ENCODE peak calls at places on chromosome 6, in seven cellular contexts. P is body of pancreas, M is H54, K is prostate gland, T is suprapubic skin, X is HepG2, N is IMR-90. S is an unnamed sample.
A peak's percentile ranks its signal among the peaks of the same experiment; 100 is the strongest.

GRCh38 chr6:74932214-74932923 is 273.5 kb downstream of the COL12A1 start:
- DNase-seq in T (no peak), X (no peak), P (no peak), N (peak; percentile 10), M (no peak), K (no peak), S (no peak)

GRCh38 chr6:81753709-81754678 is 1.5 kb upstream of the TENT5A start:
- DNase-seq in T (peak; percentile 94), X (peak; percentile 14), P (peak; percentile 85), K (peak; percentile 79), M (peak; percentile 11), N (peak; percentile 59), S (peak; percentile 20)

GRCh38 chr6:1849686-1850580 is 240.2 kb downstream of the FOXC1 start:
- DNase-seq in N (no peak), P (peak; percentile 32), M (no peak), X (no peak), K (no peak), T (no peak), S (no peak)

GRCh38 chr6:153852481-153852880 is 186.6 kb upstream of the OPRM1 start:
- DNase-seq in T (no peak), M (no peak), K (no peak), X (no peak), P (peak; percentile 76), N (no peak), S (no peak)

GRCh38 chr6:37673436-37673835 is 24.2 kb downstream of the MDGA1 start:
- DNase-seq in P (no peak), N (no peak), T (no peak), X (no peak), M (no peak), K (no peak), S (no peak)

GRCh38 chr6:111011360-111012142 is 29.7 kb downstream of the RPF2 start:
- DNase-seq in N (peak; percentile 55), K (no peak), T (no peak), P (peak; percentile 14), M (peak; percentile 30), X (peak; percentile 32), S (peak; percentile 12)

GRCh38 chr6:46175446-46175845 is 4.7 kb upstream of the ENPP5 start:
- DNase-seq in K (no peak), T (no peak), P (no peak), N (no peak), X (no peak), M (no peak), S (no peak)

GRCh38 chr6:47592466-47592865 is 105.9 kb upstream of the ADGRF4 start:
- DNase-seq in M (no peak), T (no peak), X (no peak), P (no peak), N (no peak), K (no peak), S (no peak)

GRCh38 chr6:47455533-47456209 is 21.9 kb upstream of the CD2AP start:
- DNase-seq in P (peak; percentile 76), K (peak; percentile 21), X (no peak), T (no peak), N (no peak), M (no peak), S (no peak)

GRCh38 chr6:39816744-39817143 is 24.6 kb downstream of the DAAM2 start:
- DNase-seq in N (peak; percentile 55), K (no peak), M (no peak), X (no peak), T (no peak), P (no peak), S (no peak)

GRCh38 chr6:24323632-24324337 is 34.1 kb downstream of the DCDC2 start:
- DNase-seq in P (no peak), K (no peak), M (no peak), N (no peak), X (peak; percentile 94), T (no peak), S (no peak)

GRCh38 chr6:116008470-116009229 is 52.0 kb downstream of the FRK start:
- DNase-seq in M (peak; percentile 0), N (peak; percentile 58), K (no peak), P (no peak), X (no peak), T (no peak), S (no peak)

GRCh38 chr6:112037783-112038216 is 16.1 kb upstream of the CCN6 start:
- DNase-seq in P (peak; percentile 43), K (no peak), X (no peak), N (peak; percentile 90), T (peak; percentile 88), M (peak; percentile 63), S (no peak)

GRCh38 chr6:114997813-114998292 is 655.0 kb upstream of the HS3ST5 start:
- DNase-seq in M (no peak), P (no peak), X (peak; percentile 1), K (no peak), T (no peak), N (no peak), S (no peak)

GRCh38 chr6:6543181-6543879 is 45.2 kb upstream of the LY86 start:
- DNase-seq in P (no peak), N (no peak), X (no peak), M (no peak), T (no peak), K (no peak), S (no peak)

GRCh38 chr6:133026705-133027104 is 212.3 kb downstream of the RPS12 start:
- DNase-seq in T (no peak), N (no peak), P (no peak), X (no peak), M (no peak), K (no peak), S (no peak)

GRCh38 chr6:56693246-56693607 is 50.5 kb upstream of the DST start:
- DNase-seq in T (peak; percentile 92), X (peak; percentile 75), P (peak; percentile 62), N (peak; percentile 87), M (no peak), K (peak; percentile 63), S (no peak)
- TF ChIP-seq POLR2A in T (no peak), X (no peak), P (peak; percentile 20), N (peak; percentile 58), M (no peak), K (no peak), S (no peak)

GRCh38 chr6:33105916-33106871 is 30.4 kb downstream of the HLA-DPB1 start:
- DNase-seq in M (no peak), N (no peak), P (no peak), T (no peak), X (no peak), K (peak; percentile 68), S (no peak)

GRCh38 chr6:33108307-33108706 is 32.5 kb downstream of the HLA-DPB1 start:
- DNase-seq in M (no peak), K (no peak), T (no peak), X (no peak), N (no peak), P (no peak), S (no peak)

GRCh38 chr6:33103776-33104175 is 28.0 kb downstream of the HLA-DPB1 start:
- DNase-seq in X (no peak), K (no peak), T (no peak), M (no peak), P (no peak), N (no peak), S (no peak)

GRCh38 chr6:33104893-33105292 is 29.1 kb downstream of the HLA-DPB1 start:
- DNase-seq in X (no peak), P (no peak), T (no peak), K (no peak), M (no peak), N (no peak), S (no peak)

GRCh38 chr6:33105386-33105785 is 29.6 kb downstream of the HLA-DPB1 start:
- DNase-seq in X (no peak), K (no peak), T (no peak), P (no peak), M (no peak), N (no peak), S (no peak)
- TF ChIP-seq POLR2A in X (no peak), K (no peak), T (no peak), P (no peak), M (no peak), N (no peak), S (no peak)

DNA sequence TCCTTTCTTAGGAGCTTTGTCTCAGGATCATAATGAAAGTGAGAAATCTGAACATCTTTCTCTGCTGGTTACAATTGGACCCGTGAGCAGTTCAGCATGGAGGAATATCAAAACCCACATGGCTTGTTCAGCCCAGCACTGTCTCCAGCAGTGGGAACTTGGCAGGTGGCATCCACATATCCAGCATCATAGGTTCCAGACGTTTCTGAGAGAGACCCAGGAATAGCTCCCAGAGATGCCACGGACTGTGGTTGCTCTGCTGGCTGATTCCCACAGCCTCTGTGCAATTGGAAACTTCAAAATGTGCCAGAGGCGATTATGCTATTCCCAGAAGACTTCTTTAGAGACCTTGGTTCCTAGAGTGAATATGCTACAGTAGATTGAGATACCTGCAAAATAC is 76.4 kb downstream of the PHACTR2 start:
- DNase-seq in X (no peak), N (no peak), K (no peak), M (no peak), T (no peak), P (no peak), S (no peak)
- TF ChIP-seq POLR2A in X (no peak), N (no peak), K (no peak), M (no peak), T (no peak), P (no peak), S (no peak)

GRCh38 chr6:145813285-145814034 is 1.1 kb downstream of the FBXO30 start:
- DNase-seq in M (no peak), X (peak; percentile 23), P (no peak), T (no peak), K (no peak), N (peak; percentile 84), S (no peak)

GRCh38 chr6:145815875-145816274 is 1.3 kb upstream of the FBXO30 start:
- DNase-seq in K (no peak), X (no peak), N (peak; percentile 40), M (no peak), T (no peak), P (no peak), S (peak; percentile 12)

GRCh38 chr6:145815351-145815772 is 767 bp upstream of the FBXO30 start:
- DNase-seq in M (peak; percentile 19), N (peak; percentile 8), X (no peak), P (no peak), T (no peak), K (no peak), S (no peak)

GRCh38 chr6:145814035-145814500 is 527 bp downstream of the FBXO30 start:
- DNase-seq in N (no peak), T (no peak), X (peak; percentile 54), M (peak; percentile 2), P (peak; percentile 10), K (peak; percentile 6), S (no peak)

DNA sequence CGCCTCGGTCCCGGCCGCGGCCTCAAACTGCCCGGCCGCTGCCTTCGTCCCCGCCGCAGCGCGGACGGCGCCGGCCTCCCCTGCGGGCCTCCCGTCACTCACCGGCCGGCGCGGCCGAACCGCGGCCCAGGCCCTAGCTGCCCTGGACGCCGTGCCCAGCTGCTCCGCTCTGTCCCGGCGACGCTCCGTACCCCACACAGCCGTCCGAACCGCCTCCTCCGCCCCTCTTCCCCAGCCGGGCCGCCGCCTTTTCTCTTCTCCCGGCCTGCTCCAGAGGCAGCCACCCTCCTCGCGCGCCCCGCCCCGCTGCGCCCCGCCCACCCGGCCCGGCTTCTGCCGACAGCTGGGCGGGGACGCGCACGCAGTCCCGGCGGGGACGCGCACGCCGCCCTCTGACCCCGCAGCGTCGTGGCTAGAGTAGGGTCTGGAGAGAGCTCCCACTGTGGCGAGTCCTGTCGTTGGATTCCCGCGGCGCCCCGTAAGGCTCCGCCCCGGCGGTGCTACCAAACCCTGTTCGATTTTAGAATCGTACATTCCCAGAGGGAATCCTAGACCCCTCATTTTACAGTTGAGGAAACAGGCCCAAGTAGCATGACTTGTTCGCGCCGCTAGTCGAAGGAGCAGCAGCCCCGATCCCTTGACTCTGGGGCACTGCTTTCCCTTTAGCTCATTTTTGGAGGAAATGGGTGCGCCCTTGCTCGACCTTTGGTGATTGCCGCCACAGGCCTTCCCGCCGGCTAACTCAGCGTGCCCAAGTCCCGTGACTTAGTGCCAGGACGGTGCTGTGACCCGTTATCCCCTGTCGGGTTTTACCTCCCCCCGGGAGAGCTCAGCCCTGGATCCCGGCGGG is at the start of gene FBXO30:
- DNase-seq in N (peak; percentile 80), P (peak; percentile 87), M (peak; percentile 63), X (peak; percentile 84), T (peak; percentile 89), K (peak; percentile 80), S (peak; percentile 66)
- TF ChIP-seq POLR2A in N (peak; percentile 90), P (peak; percentile 79), M (peak; percentile 88), X (peak; percentile 84), T (peak; percentile 66), K (peak; percentile 78), S (peak; percentile 88)